ENCODE peak calls at places on chromosomes 11 and 22, in eight cellular contexts. F is GM13977, Y is HCT116, N is AG04450, I is cardiac muscle cell, T is H9, Q is fibroblast of lung, E is pancreas. G is an unnamed sample.
A peak's percentile ranks its signal among the peaks of the same experiment; 100 is the strongest.

GRCh38 chr22:31284241-31284745 is 8.0 kb downstream of the PIK3IP1 start:
- DNase-seq in F (no peak), I (no peak), T (no peak), E (no peak), Y (no peak), Q (no peak), N (no peak), G (no peak)

GRCh38 chr11:35099278-35100018 is 39.5 kb upstream of the CD44 start:
- DNase-seq in F (no peak), N (no peak), I (no peak), Y (no peak), T (no peak), Q (peak; percentile 78), E (no peak), G (no peak)

GRCh38 chr22:44107341-44107740 is 73.4 kb upstream of the PARVG start:
- DNase-seq in T (peak; percentile 75), I (no peak), Q (peak; percentile 59), E (no peak), Y (no peak), F (no peak), N (no peak), G (no peak)

GRCh38 chr11:20909995-20910726 is 240.8 kb downstream of the NELL1 start:
- DNase-seq in E (no peak), F (no peak), I (no peak), Y (no peak), T (no peak), N (no peak), Q (no peak), G (no peak)

GRCh38 chr11:84234011-84234410 is 947.8 kb upstream of the CCDC90B start:
- DNase-seq in Y (no peak), N (no peak), F (no peak), T (no peak), I (no peak), Q (no peak), E (no peak), G (no peak)

GRCh38 chr11:128238521-128239222 is 348.7 kb downstream of the ETS1 start:
- DNase-seq in F (peak; percentile 29), N (no peak), I (no peak), Q (no peak), T (no peak), E (no peak), Y (no peak), G (no peak)

GRCh38 chr22:38860291-38861169 is 11.5 kb downstream of the CBX6 start:
- DNase-seq in T (peak; percentile 71), Q (no peak), Y (no peak), F (no peak), I (no peak), N (no peak), E (no peak), G (no peak)

GRCh38 chr11:9796276-9796675 is 132.4 kb downstream of the SWAP70 start:
- DNase-seq in F (no peak), T (no peak), Q (no peak), I (no peak), E (no peak), N (no peak), Y (no peak), G (no peak)

GRCh38 chr11:12246169-12246568 is 131.2 kb upstream of the PARVA start:
- DNase-seq in F (no peak), I (no peak), T (no peak), N (no peak), E (no peak), Y (no peak), Q (no peak), G (no peak)

GRCh38 chr11:9755561-9755960 is 91.7 kb downstream of the SWAP70 start:
- DNase-seq in E (no peak), I (no peak), Q (peak; percentile 96), T (no peak), Y (no peak), F (no peak), N (no peak), G (no peak)

GRCh38 chr11:123653997-123654565 is 343 bp downstream of the SCN3B start:
- DNase-seq in N (peak; percentile 1), I (peak; percentile 85), E (peak; percentile 40), T (peak; percentile 66), Q (peak; percentile 60), Y (no peak), F (peak; percentile 74), G (peak; percentile 17)

GRCh38 chr11:72676874-72677341 is 2.7 kb upstream of the PDE2A start:
- DNase-seq in T (peak; percentile 94), N (no peak), E (peak; percentile 47), I (peak; percentile 93), Y (no peak), Q (peak; percentile 44), F (peak; percentile 68), G (peak; percentile 59)

GRCh38 chr22:27094633-27095308 is 437.4 kb downstream of the MIAT start:
- DNase-seq in E (no peak), Q (peak; percentile 91), N (no peak), I (no peak), Y (no peak), T (no peak), F (no peak), G (no peak)

GRCh38 chr11:92123540-92123939 is 101.1 kb upstream of the FAT3 start:
- DNase-seq in N (no peak), Y (no peak), Q (peak; percentile 94), T (no peak), I (no peak), F (no peak), E (no peak), G (no peak)

GRCh38 chr11:5967708-5968107 is 586 bp downstream of the OR56A5 start:
- DNase-seq in E (no peak), T (no peak), N (no peak), Y (no peak), I (no peak), F (no peak), Q (no peak), G (no peak)

DNA sequence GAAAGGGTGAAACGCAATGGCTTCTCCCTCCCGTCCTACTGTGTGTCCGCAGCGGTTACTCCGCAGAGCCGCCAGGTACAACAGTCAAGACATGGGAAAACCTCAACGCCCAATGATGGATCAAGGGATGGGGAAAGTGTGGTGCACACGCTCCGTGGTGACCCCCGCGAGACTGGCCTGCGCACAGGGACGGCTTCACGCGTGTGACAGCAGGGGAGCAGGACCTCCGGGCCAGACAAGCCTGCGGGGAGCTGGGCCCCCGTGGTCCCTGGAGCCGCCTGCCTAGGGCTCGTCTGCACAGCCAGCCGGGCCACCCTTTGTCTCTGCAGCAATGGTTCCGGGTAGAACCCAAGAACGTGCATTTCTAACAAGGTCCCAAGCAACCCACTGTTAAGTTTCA is 31.7 kb upstream of the MOB2 start:
- DNase-seq in N (no peak), I (no peak), E (no peak), Y (no peak), T (no peak), Q (no peak), F (no peak), G (no peak)
- TF ChIP-seq CTCF in N (no peak), I (no peak), E (no peak), Y (no peak), T (no peak), Q (no peak), F (no peak), G (no peak)

GRCh38 chr11:70128435-70128906 is 50.4 kb downstream of the ANO1 start:
- DNase-seq in Y (peak; percentile 41), T (peak; percentile 72), I (no peak), N (no peak), Q (peak; percentile 59), E (no peak), F (no peak), G (no peak)
- TF ChIP-seq CTCF in Y (peak; percentile 11), T (peak; percentile 22), I (no peak), N (no peak), Q (no peak), E (no peak), F (no peak), G (no peak)

DNA sequence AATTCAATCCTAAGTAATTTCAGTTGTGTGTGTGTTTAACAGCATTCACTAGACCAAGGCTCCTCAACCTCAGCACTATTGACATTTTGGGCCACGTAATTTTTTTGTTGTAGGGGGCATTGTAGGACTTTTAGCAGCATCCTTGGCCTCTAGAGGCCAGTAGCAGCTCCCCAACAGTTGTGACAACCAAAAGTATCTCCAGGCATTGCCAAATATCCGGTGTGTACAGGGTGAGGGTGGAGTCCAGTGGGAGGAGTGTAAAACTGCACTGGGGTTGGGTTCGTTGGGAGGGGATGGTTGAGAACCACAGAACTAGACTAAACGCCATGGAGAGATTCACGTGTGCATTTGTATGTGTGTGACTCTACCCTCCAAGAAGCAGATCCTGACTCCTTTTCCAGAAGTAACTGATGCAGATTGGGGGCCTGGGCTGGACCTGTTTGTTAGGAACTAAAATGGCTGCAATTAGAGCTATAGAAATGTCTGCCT is 5.9 kb upstream of the PHF21A start:
- DNase-seq in E (no peak), T (no peak), N (no peak), Q (peak; percentile 40), F (peak; percentile 53), I (no peak), Y (peak; percentile 84), G (no peak)
- TF ChIP-seq CTCF in E (no peak), T (peak; percentile 51), N (peak; percentile 49), Q (peak; percentile 66), F (peak; percentile 50), I (peak; percentile 68), Y (peak; percentile 68), G (no peak)

DNA sequence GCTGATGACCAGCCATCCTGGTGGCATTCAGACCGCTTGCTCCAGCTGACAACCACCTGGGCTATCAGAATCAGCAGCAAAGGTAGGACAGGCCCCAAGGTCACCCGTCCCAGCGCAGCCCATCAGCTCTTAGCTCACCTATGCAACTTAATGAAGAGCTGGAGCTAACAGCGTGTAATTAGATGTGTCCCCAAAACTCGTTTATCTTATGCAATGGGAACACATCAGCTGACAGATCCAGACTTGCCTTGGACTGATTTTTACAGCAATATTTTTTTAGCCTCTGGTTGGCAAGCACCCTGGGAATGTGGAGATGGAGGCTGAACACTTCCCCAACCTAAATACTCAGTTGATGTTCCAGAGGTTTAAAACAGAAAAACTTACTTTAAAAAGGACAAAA is 76.0 kb downstream of the PACSIN2 start:
- DNase-seq in N (no peak), T (no peak), Q (no peak), I (no peak), Y (no peak), F (no peak), E (no peak), G (no peak)
- TF ChIP-seq CTCF in N (no peak), T (no peak), Q (no peak), I (no peak), Y (no peak), F (no peak), E (no peak), G (no peak)

GRCh38 chr22:46758867-46759290 is 3.6 kb upstream of the TBC1D22A start:
- DNase-seq in N (peak; percentile 32), Y (peak; percentile 62), Q (peak; percentile 58), F (no peak), I (peak; percentile 88), T (peak; percentile 74), E (peak; percentile 66), G (no peak)
- TF ChIP-seq CTCF in N (peak; percentile 82), Y (peak; percentile 71), Q (peak; percentile 80), F (peak; percentile 80), I (peak; percentile 85), T (peak; percentile 86), E (peak; percentile 64), G (peak; percentile 59)

G was measured in activated B cell treated with CpG ODN at 0.5 μM for 24 hours.